ENCODE peak calls at places on chromosomes 3 and 15, in seven cellular contexts. K is astrocyte; Q is aorta; Z is lung; E is CD8-positive, alpha-beta T cell; D is spleen; O is CD4-positive, CD25-positive, alpha-beta regulatory T cell. T is an unnamed sample.

GRCh38 chr3:112770026-112770626 is 76.5 kb downstream of the CD200R1L start:
- DNase-seq in K (peak), Q (peak), Z (no peak), E (no peak), D (no peak), O (no peak), T (no peak)

GRCh38 chr15:53448215-53449001 is 311.1 kb downstream of the WDR72 start:
- DNase-seq in K (no peak), Q (no peak), Z (no peak), E (no peak), D (no peak), O (no peak), T (no peak)

GRCh38 chr3:154089416-154090115 is 31.6 kb upstream of the ARHGEF26 start:
- DNase-seq in K (no peak), Q (no peak), Z (no peak), E (no peak), D (no peak), O (no peak), T (no peak)

GRCh38 chr3:186986811-186987210 is 56.5 kb downstream of the ST6GAL1 start:
- DNase-seq in K (no peak), Q (no peak), Z (no peak), E (no peak), D (no peak), O (no peak), T (no peak)

GRCh38 chr15:98800437-98801233 is 152.3 kb downstream of the IGF1R start:
- DNase-seq in K (peak), Q (no peak), Z (peak), E (no peak), D (no peak), O (no peak), T (no peak)

GRCh38 chr3:172713316-172713715 is 2.4 kb upstream of the NCEH1 start:
- DNase-seq in K (no peak), Q (no peak), Z (no peak), E (no peak), D (no peak), O (no peak), T (no peak)

GRCh38 chr15:62697636-62698035 is 344.9 kb upstream of the TPM1 start:
- DNase-seq in K (no peak), Q (no peak), Z (no peak), E (no peak), D (no peak), O (no peak), T (no peak)

GRCh38 chr3:142027713-142028112 is 121.6 kb downstream of the TFDP2 start:
- DNase-seq in K (peak), Q (no peak), Z (no peak), E (no peak), D (no peak), O (no peak), T (peak)

GRCh38 chr3:185549111-185549510 is 3.3 kb downstream of the LIPH start:
- DNase-seq in K (peak), Q (no peak), Z (peak), E (no peak), D (no peak), O (no peak), T (no peak)

GRCh38 chr3:49029563-49029884 is 326 bp upstream of the IMPDH2 start:
- DNase-seq in K (no peak), Q (no peak), Z (no peak), E (no peak), D (no peak), O (no peak), T (no peak)
- H3K4me3 ChIP-seq in K (peak), Q (no peak), Z (peak), E (peak), D (peak), O (peak), T (no peak)

GRCh38 chr3:194117114-194117845 is 18.7 kb upstream of the HES1 start:
- DNase-seq in K (no peak), Q (no peak), Z (no peak), E (no peak), D (no peak), O (no peak), T (no peak)
- H3K27ac ChIP-seq in K (no peak), Q (no peak), Z (no peak), E (no peak), D (no peak), O (no peak), T (no peak)

GRCh38 chr3:66885326-66886000 is 112.6 kb upstream of the KBTBD8 start:
- DNase-seq in K (peak), Q (no peak), Z (no peak), E (no peak), D (no peak), O (no peak), T (no peak)

GRCh38 chr3:66884659-66885058 is 113.4 kb upstream of the KBTBD8 start:
- DNase-seq in K (no peak), Q (no peak), Z (no peak), E (no peak), D (no peak), O (no peak), T (no peak)

GRCh38 chr3:66889758-66890576 is 108.1 kb upstream of the KBTBD8 start:
- DNase-seq in K (no peak), Q (no peak), Z (no peak), E (no peak), D (no peak), O (no peak), T (no peak)
- H3K4me3 ChIP-seq in K (no peak), Q (no peak), Z (no peak), E (no peak), D (no peak), O (peak), T (no peak)

GRCh38 chr3:115244350-115244749 is 97.3 kb upstream of the ZBTB20 start:
- DNase-seq in K (no peak), Q (no peak), Z (no peak), E (no peak), D (no peak), O (no peak), T (no peak)

GRCh38 chr3:115245899-115246298 is 98.8 kb upstream of the ZBTB20 start:
- DNase-seq in K (peak), Q (no peak), Z (no peak), E (no peak), D (no peak), O (no peak), T (no peak)

GRCh38 chr3:115245437-115245836 is 98.3 kb upstream of the ZBTB20 start:
- DNase-seq in K (peak), Q (peak), Z (no peak), E (no peak), D (no peak), O (no peak), T (no peak)

GRCh38 chr3:115248274-115248673 is 101.2 kb upstream of the ZBTB20 start:
- DNase-seq in K (peak), Q (no peak), Z (no peak), E (no peak), D (no peak), O (no peak), T (no peak)

GRCh38 chr3:115246621-115247020 is 99.5 kb upstream of the ZBTB20 start:
- DNase-seq in K (peak), Q (no peak), Z (no peak), E (no peak), D (no peak), O (no peak), T (no peak)
- H3K27ac ChIP-seq in K (no peak), Q (no peak), Z (no peak), E (no peak), D (no peak), O (no peak), T (no peak)

GRCh38 chr3:143036557-143036956 is 35.2 kb downstream of the U2SURP start:
- DNase-seq in K (no peak), Q (no peak), Z (no peak), E (no peak), D (no peak), O (peak), T (no peak)

GRCh38 chr3:143037867-143038266 is 36.5 kb downstream of the U2SURP start:
- DNase-seq in K (no peak), Q (no peak), Z (no peak), E (no peak), D (no peak), O (no peak), T (no peak)

GRCh38 chr3:143040264-143040879 is 39.0 kb downstream of the U2SURP start:
- DNase-seq in K (peak), Q (no peak), Z (no peak), E (no peak), D (no peak), O (no peak), T (no peak)

DNA sequence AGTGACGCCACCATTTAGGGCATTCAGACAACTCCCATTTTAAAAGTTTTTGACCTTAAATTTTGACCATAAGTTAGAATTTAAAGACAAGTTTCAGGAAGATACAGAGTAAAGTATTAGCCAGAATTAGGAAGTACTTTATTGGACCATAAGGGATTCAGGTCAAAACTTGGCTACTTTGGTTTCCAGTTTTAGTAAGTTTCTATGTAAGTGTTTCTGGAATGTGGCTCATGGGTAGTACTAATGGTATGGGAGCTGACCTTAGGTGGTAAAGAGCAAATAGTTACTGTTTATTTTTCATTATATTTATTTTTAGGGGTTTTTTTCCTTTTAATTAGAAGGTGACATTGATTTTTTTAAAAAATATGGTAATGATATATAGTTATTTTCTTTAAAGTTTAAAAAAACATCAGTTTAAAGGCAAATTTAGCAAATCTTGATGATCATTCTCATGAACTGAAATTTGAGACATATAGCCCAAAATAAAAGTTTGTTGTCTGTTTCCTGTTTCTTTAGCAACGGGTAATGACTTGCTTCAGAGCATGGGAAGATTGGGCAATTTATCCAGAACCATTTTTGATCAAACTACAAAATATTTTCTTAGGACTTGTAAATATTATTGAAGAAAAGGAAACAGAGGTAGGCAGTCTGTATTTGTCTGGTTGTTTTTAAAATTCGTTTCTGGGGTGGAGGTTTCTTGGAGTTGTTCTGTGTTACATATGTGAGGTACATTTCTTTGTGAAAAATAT is 34.3 kb downstream of the U2SURP start:
- DNase-seq in K (no peak), Q (no peak), Z (no peak), E (no peak), D (no peak), O (no peak), T (no peak)
- H3K4me3 ChIP-seq in K (no peak), Q (no peak), Z (no peak), E (no peak), D (no peak), O (peak), T (no peak)

GRCh38 chr15:57647071-57647790 is 55.5 kb downstream of the MYZAP start:
- DNase-seq in K (no peak), Q (no peak), Z (no peak), E (no peak), D (no peak), O (no peak), T (no peak)
- H3K27ac ChIP-seq in K (no peak), Q (no peak), Z (peak), E (no peak), D (no peak), O (no peak), T (no peak)

GRCh38 chr3:30810617-30811016 is 83.8 kb downstream of the GADL1 start:
- DNase-seq in K (no peak), Q (peak), Z (no peak), E (peak), D (no peak), O (no peak), T (no peak)
- H3K4me3 ChIP-seq in K (no peak), Q (peak), Z (no peak), E (no peak), D (no peak), O (no peak), T (no peak)

GRCh38 chr3:194552327-194552949 is 65.6 kb upstream of the ATP13A3 start:
- DNase-seq in K (no peak), Q (no peak), Z (no peak), E (no peak), D (no peak), O (no peak), T (no peak)

GRCh38 chr3:194556086-194557056 is 69.6 kb upstream of the ATP13A3 start:
- DNase-seq in K (peak), Q (no peak), Z (no peak), E (no peak), D (no peak), O (no peak), T (no peak)

GRCh38 chr3:194554488-194555098 is 67.8 kb upstream of the ATP13A3 start:
- DNase-seq in K (peak), Q (no peak), Z (no peak), E (no peak), D (no peak), O (no peak), T (no peak)

GRCh38 chr3:194559530-194559929 is 72.7 kb upstream of the ATP13A3 start:
- DNase-seq in K (no peak), Q (no peak), Z (no peak), E (no peak), D (no peak), O (no peak), T (no peak)

DNA sequence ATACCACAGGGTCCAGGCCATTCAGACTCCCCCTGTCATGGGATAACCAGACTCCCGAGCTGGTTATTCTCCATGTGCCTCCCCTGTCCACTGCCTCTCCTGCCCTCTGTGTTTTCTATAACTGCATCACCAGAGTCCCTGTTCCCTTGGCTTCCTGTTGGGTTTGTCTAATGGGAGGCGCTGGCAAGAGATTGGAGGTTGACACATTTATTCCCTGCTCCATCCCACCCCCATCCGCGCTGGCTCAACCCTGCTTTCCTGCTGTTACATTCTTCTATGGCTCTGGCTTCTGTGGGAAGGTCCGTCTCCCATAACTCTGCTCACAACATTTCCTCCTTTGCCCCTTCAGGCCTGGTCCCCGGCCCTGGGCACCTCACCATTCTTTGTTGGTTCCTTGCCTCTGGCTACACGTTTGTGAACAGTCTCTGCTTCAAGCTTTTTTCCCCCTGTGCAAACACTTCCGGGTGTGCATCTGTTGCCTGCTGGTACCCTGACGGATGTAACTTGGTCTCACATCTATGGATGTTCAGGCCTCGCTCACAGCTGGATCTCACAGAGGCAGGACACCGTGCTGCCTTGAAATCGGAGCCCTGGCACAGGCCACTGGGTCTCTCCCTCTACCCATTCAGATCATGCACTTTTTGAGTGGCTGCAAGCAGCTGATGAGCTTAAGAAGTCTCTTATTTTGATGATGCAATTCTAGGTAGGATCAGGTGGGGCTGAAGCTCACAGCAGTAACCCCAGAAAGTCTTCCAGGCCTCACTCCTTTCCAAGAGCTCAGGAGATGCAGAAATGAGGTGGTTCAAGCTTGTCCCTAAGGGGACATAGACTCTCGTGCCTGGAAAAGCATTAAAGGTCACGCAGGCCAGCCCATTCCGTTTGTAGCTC is 68.6 kb upstream of the ATP13A3 start:
- DNase-seq in K (no peak), Q (peak), Z (no peak), E (no peak), D (no peak), O (no peak), T (no peak)
- H3K27ac ChIP-seq in K (no peak), Q (peak), Z (no peak), E (no peak), D (no peak), O (no peak), T (no peak)